ENCODE peak calls at places on chromosomes 2 and 18, in six cellular contexts. One of them, this sample, is unnamed.

GRCh38 chr2:16525265-16525887 is 140.3 kb downstream of the CYRIA start:
- DNase-seq in substantia nigra: no peak
- DNase-seq in naive thymus-derived CD4-positive, alpha-beta T cell: no peak
- DNase-seq in A549: peak
- DNase-seq in brain microvascular endothelial cell: no peak
- DNase-seq in RKO: no peak
- DNase-seq in this sample: no peak

GRCh38 chr2:220147186-220147585 is 519.8 kb downstream of the SLC4A3 start:
- DNase-seq in substantia nigra: no peak
- DNase-seq in naive thymus-derived CD4-positive, alpha-beta T cell: no peak
- DNase-seq in A549: no peak
- DNase-seq in brain microvascular endothelial cell: peak
- DNase-seq in RKO: no peak
- DNase-seq in this sample: no peak

GRCh38 chr2:169664978-169665930 is 29.0 kb downstream of the CFAP210 start:
- DNase-seq in substantia nigra: no peak
- DNase-seq in naive thymus-derived CD4-positive, alpha-beta T cell: no peak
- DNase-seq in A549: no peak
- DNase-seq in brain microvascular endothelial cell: peak
- DNase-seq in RKO: no peak
- DNase-seq in this sample: no peak

GRCh38 chr2:237935740-237936452 is 30.9 kb upstream of the UBE2F start:
- DNase-seq in substantia nigra: no peak
- DNase-seq in naive thymus-derived CD4-positive, alpha-beta T cell: no peak
- DNase-seq in A549: no peak
- DNase-seq in brain microvascular endothelial cell: no peak
- DNase-seq in RKO: no peak
- DNase-seq in this sample: no peak

GRCh38 chr2:240326246-240326645 is 109.2 kb upstream of the GPC1 start:
- DNase-seq in substantia nigra: no peak
- DNase-seq in naive thymus-derived CD4-positive, alpha-beta T cell: no peak
- DNase-seq in A549: no peak
- DNase-seq in brain microvascular endothelial cell: no peak
- DNase-seq in RKO: no peak
- DNase-seq in this sample: no peak

GRCh38 chr2:2715036-2715818 is 384.2 kb upstream of the MYT1L start:
- DNase-seq in substantia nigra: no peak
- DNase-seq in naive thymus-derived CD4-positive, alpha-beta T cell: no peak
- DNase-seq in A549: no peak
- DNase-seq in brain microvascular endothelial cell: no peak
- DNase-seq in RKO: no peak
- DNase-seq in this sample: no peak

GRCh38 chr2:94872676-94873361 is 1.6 kb downstream of the TEKT4 start:
- DNase-seq in substantia nigra: no peak
- DNase-seq in naive thymus-derived CD4-positive, alpha-beta T cell: no peak
- DNase-seq in A549: no peak
- DNase-seq in brain microvascular endothelial cell: no peak
- DNase-seq in RKO: no peak
- DNase-seq in this sample: no peak

GRCh38 chr2:210606001-210606400 is 49.6 kb downstream of the CPS1 start:
- DNase-seq in substantia nigra: no peak
- DNase-seq in naive thymus-derived CD4-positive, alpha-beta T cell: no peak
- DNase-seq in A549: no peak
- DNase-seq in brain microvascular endothelial cell: no peak
- DNase-seq in RKO: no peak
- DNase-seq in this sample: no peak

GRCh38 chr2:127580167-127581049 is 44.9 kb downstream of the MYO7B start:
- DNase-seq in substantia nigra: no peak
- DNase-seq in naive thymus-derived CD4-positive, alpha-beta T cell: no peak
- DNase-seq in A549: no peak
- DNase-seq in brain microvascular endothelial cell: no peak
- DNase-seq in RKO: no peak
- DNase-seq in this sample: no peak

GRCh38 chr2:214902273-214902672 is 92.8 kb upstream of the BARD1 start:
- DNase-seq in substantia nigra: no peak
- DNase-seq in naive thymus-derived CD4-positive, alpha-beta T cell: no peak
- DNase-seq in A549: no peak
- DNase-seq in brain microvascular endothelial cell: no peak
- DNase-seq in RKO: no peak
- DNase-seq in this sample: no peak

GRCh38 chr2:173571021-173571821 is 216.5 kb downstream of the CDCA7 start:
- DNase-seq in substantia nigra: no peak
- DNase-seq in naive thymus-derived CD4-positive, alpha-beta T cell: no peak
- DNase-seq in A549: peak
- DNase-seq in brain microvascular endothelial cell: peak
- DNase-seq in RKO: peak
- DNase-seq in this sample: peak

GRCh38 chr2:23584054-23584745 is 199.2 kb downstream of the KLHL29 start:
- DNase-seq in substantia nigra: no peak
- DNase-seq in naive thymus-derived CD4-positive, alpha-beta T cell: no peak
- DNase-seq in A549: no peak
- DNase-seq in brain microvascular endothelial cell: no peak
- DNase-seq in RKO: no peak
- DNase-seq in this sample: no peak

GRCh38 chr2:45390433-45390832 is 220.6 kb downstream of the SRBD1 start:
- DNase-seq in substantia nigra: no peak
- DNase-seq in naive thymus-derived CD4-positive, alpha-beta T cell: no peak
- DNase-seq in A549: no peak
- DNase-seq in brain microvascular endothelial cell: no peak
- DNase-seq in RKO: no peak
- DNase-seq in this sample: no peak

GRCh38 chr2:52194342-52194741 is 1162.4 kb upstream of the NRXN1 start:
- DNase-seq in substantia nigra: no peak
- DNase-seq in naive thymus-derived CD4-positive, alpha-beta T cell: no peak
- DNase-seq in A549: no peak
- DNase-seq in brain microvascular endothelial cell: no peak
- DNase-seq in RKO: no peak
- DNase-seq in this sample: no peak

GRCh38 chr2:208358758-208359631 is 47.6 kb upstream of the PTH2R start:
- DNase-seq in substantia nigra: no peak
- DNase-seq in naive thymus-derived CD4-positive, alpha-beta T cell: no peak
- DNase-seq in A549: no peak
- DNase-seq in brain microvascular endothelial cell: no peak
- DNase-seq in RKO: no peak
- DNase-seq in this sample: no peak

GRCh38 chr18:2312440-2312839 is 258.9 kb downstream of the METTL4 start:
- DNase-seq in substantia nigra: no peak
- DNase-seq in naive thymus-derived CD4-positive, alpha-beta T cell: no peak
- DNase-seq in A549: no peak
- DNase-seq in brain microvascular endothelial cell: no peak
- DNase-seq in RKO: no peak
- DNase-seq in this sample: no peak

GRCh38 chr2:217918220-217919024 is 84.4 kb downstream of the TNS1 start:
- DNase-seq in substantia nigra: no peak
- DNase-seq in naive thymus-derived CD4-positive, alpha-beta T cell: no peak
- DNase-seq in A549: peak
- DNase-seq in brain microvascular endothelial cell: no peak
- DNase-seq in RKO: no peak
- DNase-seq in this sample: no peak

GRCh38 chr2:56185101-56185581 is 1.4 kb downstream of the CCDC85A start:
- DNase-seq in substantia nigra: no peak
- DNase-seq in naive thymus-derived CD4-positive, alpha-beta T cell: no peak
- DNase-seq in A549: peak
- DNase-seq in brain microvascular endothelial cell: no peak
- DNase-seq in RKO: no peak
- DNase-seq in this sample: no peak

This sample was measured in C1 segment of cervical spinal cord.